ENCODE peak calls at places on chromosomes 7 and 10, in ten cellular contexts. One of them, this sample, is unnamed.

GRCh38 chr7:151780626-151781025 is 96.3 kb downstream of the PRKAG2 start:
- DNase-seq in IMR-90: peak; percentile 8
- DNase-seq in neuronal stem cell: no peak
- DNase-seq in germinal center: no peak
- DNase-seq in activated CD4-positive, alpha-beta T cell treated with anti-CD3 and anti-CD28 coated beads, Interleukin-2, amount 10 ng/mL, durations not matched to agents 7 days and 5 days: no peak
- DNase-seq in COR-L47: no peak
- DNase-seq in ACHN: no peak
- DNase-seq in activated T-cell treated with anti-CD3 and anti-CD28 coated beads, Interleukin-2, amount 50 U/mL, for 72 hours: no peak
- DNase-seq in GM04504: no peak
- DNase-seq in NCI-H2081 treated with DMSO at 0.1 percent for 48 hours: no peak
- DNase-seq in this sample: no peak

GRCh38 chr10:125538947-125539649 is 143.9 kb downstream of the TEX36 start:
- DNase-seq in IMR-90: no peak
- DNase-seq in neuronal stem cell: no peak
- DNase-seq in germinal center: no peak
- DNase-seq in activated CD4-positive, alpha-beta T cell treated with anti-CD3 and anti-CD28 coated beads, Interleukin-2, amount 10 ng/mL, durations not matched to agents 7 days and 5 days: no peak
- DNase-seq in COR-L47: peak; percentile 83
- DNase-seq in ACHN: no peak
- DNase-seq in activated T-cell treated with anti-CD3 and anti-CD28 coated beads, Interleukin-2, amount 50 U/mL, for 72 hours: no peak
- DNase-seq in GM04504: no peak
- DNase-seq in NCI-H2081 treated with DMSO at 0.1 percent for 48 hours: peak; percentile 5
- DNase-seq in this sample: peak; percentile 87

GRCh38 chr10:129883637-129884389 is 80.3 kb downstream of the EBF3 start:
- DNase-seq in IMR-90: no peak
- DNase-seq in neuronal stem cell: no peak
- DNase-seq in germinal center: no peak
- DNase-seq in activated CD4-positive, alpha-beta T cell treated with anti-CD3 and anti-CD28 coated beads, Interleukin-2, amount 10 ng/mL, durations not matched to agents 7 days and 5 days: no peak
- DNase-seq in COR-L47: no peak
- DNase-seq in ACHN: no peak
- DNase-seq in activated T-cell treated with anti-CD3 and anti-CD28 coated beads, Interleukin-2, amount 50 U/mL, for 72 hours: no peak
- DNase-seq in GM04504: no peak
- DNase-seq in NCI-H2081 treated with DMSO at 0.1 percent for 48 hours: no peak
- DNase-seq in this sample: no peak

GRCh38 chr7:41084381-41084780 is 618.5 kb downstream of the INHBA start:
- DNase-seq in IMR-90: no peak
- DNase-seq in neuronal stem cell: no peak
- DNase-seq in germinal center: no peak
- DNase-seq in activated CD4-positive, alpha-beta T cell treated with anti-CD3 and anti-CD28 coated beads, Interleukin-2, amount 10 ng/mL, durations not matched to agents 7 days and 5 days: no peak
- DNase-seq in COR-L47: no peak
- DNase-seq in ACHN: no peak
- DNase-seq in activated T-cell treated with anti-CD3 and anti-CD28 coated beads, Interleukin-2, amount 50 U/mL, for 72 hours: no peak
- DNase-seq in GM04504: no peak
- DNase-seq in NCI-H2081 treated with DMSO at 0.1 percent for 48 hours: no peak
- DNase-seq in this sample: no peak

GRCh38 chr10:47412869-47413268 is 28.8 kb upstream of the ZNF488 start:
- DNase-seq in IMR-90: no peak
- DNase-seq in neuronal stem cell: no peak
- DNase-seq in germinal center: no peak
- DNase-seq in activated CD4-positive, alpha-beta T cell treated with anti-CD3 and anti-CD28 coated beads, Interleukin-2, amount 10 ng/mL, durations not matched to agents 7 days and 5 days: no peak
- DNase-seq in COR-L47: no peak
- DNase-seq in ACHN: no peak
- DNase-seq in activated T-cell treated with anti-CD3 and anti-CD28 coated beads, Interleukin-2, amount 50 U/mL, for 72 hours: no peak
- DNase-seq in GM04504: no peak
- DNase-seq in NCI-H2081 treated with DMSO at 0.1 percent for 48 hours: no peak
- DNase-seq in this sample: no peak

GRCh38 chr7:5670173-5670933 is 111.1 kb downstream of the RNF216 start:
- DNase-seq in IMR-90: peak; percentile 28
- DNase-seq in neuronal stem cell: no peak
- DNase-seq in germinal center: no peak
- DNase-seq in activated CD4-positive, alpha-beta T cell treated with anti-CD3 and anti-CD28 coated beads, Interleukin-2, amount 10 ng/mL, durations not matched to agents 7 days and 5 days: no peak
- DNase-seq in COR-L47: no peak
- DNase-seq in ACHN: no peak
- DNase-seq in activated T-cell treated with anti-CD3 and anti-CD28 coated beads, Interleukin-2, amount 50 U/mL, for 72 hours: no peak
- DNase-seq in GM04504: no peak
- DNase-seq in NCI-H2081 treated with DMSO at 0.1 percent for 48 hours: no peak
- DNase-seq in this sample: no peak

GRCh38 chr10:92969151-92969550 is 91.4 kb upstream of the CYP26C1 start:
- DNase-seq in IMR-90: peak; percentile 75
- DNase-seq in neuronal stem cell: no peak
- DNase-seq in germinal center: no peak
- DNase-seq in activated CD4-positive, alpha-beta T cell treated with anti-CD3 and anti-CD28 coated beads, Interleukin-2, amount 10 ng/mL, durations not matched to agents 7 days and 5 days: no peak
- DNase-seq in COR-L47: no peak
- DNase-seq in ACHN: no peak
- DNase-seq in activated T-cell treated with anti-CD3 and anti-CD28 coated beads, Interleukin-2, amount 50 U/mL, for 72 hours: no peak
- DNase-seq in GM04504: no peak
- DNase-seq in NCI-H2081 treated with DMSO at 0.1 percent for 48 hours: no peak
- DNase-seq in this sample: no peak

GRCh38 chr10:22824984-22825383 is 102.9 kb upstream of the ARMC3 start:
- DNase-seq in IMR-90: peak; percentile 74
- DNase-seq in neuronal stem cell: no peak
- DNase-seq in germinal center: no peak
- DNase-seq in activated CD4-positive, alpha-beta T cell treated with anti-CD3 and anti-CD28 coated beads, Interleukin-2, amount 10 ng/mL, durations not matched to agents 7 days and 5 days: no peak
- DNase-seq in COR-L47: no peak
- DNase-seq in ACHN: no peak
- DNase-seq in activated T-cell treated with anti-CD3 and anti-CD28 coated beads, Interleukin-2, amount 50 U/mL, for 72 hours: no peak
- DNase-seq in GM04504: peak; percentile 27
- DNase-seq in NCI-H2081 treated with DMSO at 0.1 percent for 48 hours: no peak
- DNase-seq in this sample: no peak

GRCh38 chr7:64642046-64642445 is 23.9 kb upstream of the ZNF107 start:
- DNase-seq in IMR-90: no peak
- DNase-seq in neuronal stem cell: no peak
- DNase-seq in germinal center: no peak
- DNase-seq in activated CD4-positive, alpha-beta T cell treated with anti-CD3 and anti-CD28 coated beads, Interleukin-2, amount 10 ng/mL, durations not matched to agents 7 days and 5 days: no peak
- DNase-seq in COR-L47: no peak
- DNase-seq in ACHN: no peak
- DNase-seq in activated T-cell treated with anti-CD3 and anti-CD28 coated beads, Interleukin-2, amount 50 U/mL, for 72 hours: no peak
- DNase-seq in GM04504: no peak
- DNase-seq in NCI-H2081 treated with DMSO at 0.1 percent for 48 hours: no peak
- DNase-seq in this sample: no peak